ENCODE peak calls at places on chromosomes 6 and 20, in five cellular contexts. G is AG20443, H is foreskin fibroblast, C is hepatocyte, X is ascending aorta. E is an unnamed sample.

GRCh38 chr20:57619053-57619831 is 984 bp downstream of the ZBP1 start:
- DNase-seq in H (no peak), X (no peak), G (no peak), C (no peak), E (no peak)

GRCh38 chr6:154868143-154868594 is 126.9 kb upstream of the TIAM2 start:
- DNase-seq in H (peak), C (peak), X (no peak), G (peak), E (peak)

GRCh38 chr6:42783876-42784738 is 2.3 kb downstream of the BICRAL start:
- DNase-seq in X (no peak), C (no peak), G (no peak), H (no peak), E (no peak)

GRCh38 chr6:27889275-27889627 is 22.9 kb downstream of the OR2B2 start:
- DNase-seq in H (peak), C (no peak), X (no peak), G (no peak), E (no peak)

GRCh38 chr6:106477790-106478189 is 117.3 kb downstream of the CRYBG1 start:
- DNase-seq in C (no peak), G (no peak), X (no peak), H (no peak), E (no peak)

GRCh38 chr6:158185729-158186456 is 17.7 kb downstream of the GTF2H5 start:
- DNase-seq in G (peak), H (peak), C (no peak), X (no peak), E (no peak)

GRCh38 chr6:170208651-170209353 is 82.1 kb downstream of the DLL1 start:
- DNase-seq in C (no peak), H (no peak), X (no peak), G (no peak), E (no peak)

GRCh38 chr6:13574571-13575376 is at the start of gene SIRT5:
- DNase-seq in C (peak), X (peak), G (peak), H (peak), E (peak)

GRCh38 chr20:2476742-2477615 is 6.4 kb upstream of the SNRPB start:
- DNase-seq in H (no peak), G (no peak), C (no peak), X (no peak), E (no peak)

GRCh38 chr6:169866140-169866534 is 114.7 kb downstream of the ERMARD start:
- DNase-seq in X (no peak), C (no peak), H (no peak), G (no peak), E (no peak)

GRCh38 chr20:57661201-57662027 is 41.2 kb upstream of the ZBP1 start:
- DNase-seq in G (no peak), X (peak), H (no peak), C (no peak), E (no peak)

GRCh38 chr20:21640556-21640955 is 64.9 kb upstream of the PAX1 start:
- DNase-seq in C (peak), H (no peak), X (no peak), G (no peak), E (no peak)

GRCh38 chr20:51425347-51426106 is 117.0 kb downstream of the NFATC2 start:
- DNase-seq in X (no peak), G (no peak), H (no peak), C (no peak), E (no peak)

GRCh38 chr20:46348231-46348803 is 40.0 kb upstream of the CDH22 start:
- DNase-seq in C (peak), X (no peak), H (peak), G (peak), E (peak)

GRCh38 chr20:34037767-34038166 is 44.1 kb downstream of the RALY start:
- DNase-seq in C (peak), G (peak), X (no peak), H (peak), E (peak)

GRCh38 chr6:29762781-29763214 is 39.6 kb downstream of the HLA-F start:
- DNase-seq in H (peak), C (no peak), G (peak), X (no peak), E (no peak)

GRCh38 chr6:75128881-75129570 is 76.8 kb downstream of the COL12A1 start:
- DNase-seq in H (no peak), X (no peak), G (no peak), C (no peak), E (peak)

GRCh38 chr20:47686545-47686944 is 98.7 kb downstream of the SULF2 start:
- DNase-seq in H (no peak), C (peak), G (no peak), X (no peak), E (peak)

GRCh38 chr6:160221423-160221822 is 37.2 kb downstream of the SLC22A2 start:
- DNase-seq in G (no peak), H (no peak), C (peak), X (no peak), E (no peak)

GRCh38 chr6:111767752-111768430 is 105.4 kb downstream of the FYN start:
- DNase-seq in C (no peak), G (no peak), H (no peak), X (no peak), E (no peak)

GRCh38 chr20:63961664-63962425 is 5.6 kb upstream of the UCKL1 start:
- DNase-seq in C (no peak), G (no peak), X (no peak), H (no peak), E (no peak)

E was measured in fibroblast of the conjunctiva.